ENCODE peak calls at places on chromosomes 1 and 21, in eight cellular contexts. I, R, Y, L, Z, N, A and P are unnamed samples.

GRCh38 chr21:16305686-16306085 is 575.9 kb downstream of the USP25 start:
- DNase-seq in R (no peak), Z (no peak), L (no peak), I (no peak), A (no peak), Y (no peak), N (peak), P (no peak)

GRCh38 chr1:210342986-210343780 is 14.5 kb downstream of the HHAT start:
- DNase-seq in Z (no peak), Y (no peak), I (no peak), L (no peak), R (no peak), A (peak), N (no peak), P (no peak)

GRCh38 chr1:1003618-1004419 is 3.9 kb upstream of the HES4 start:
- DNase-seq in Y (no peak), N (no peak), Z (no peak), R (peak), A (no peak), L (no peak), I (no peak), P (no peak)

GRCh38 chr1:98260839-98261238 is 340.0 kb upstream of the DPYD start:
- DNase-seq in N (no peak), I (no peak), L (no peak), Z (no peak), Y (no peak), R (no peak), A (no peak), P (no peak)

GRCh38 chr1:15959847-15960446 is 16.0 kb downstream of the ZBTB17 start:
- DNase-seq in A (no peak), Z (no peak), N (no peak), I (no peak), R (no peak), L (no peak), Y (no peak), P (no peak)

GRCh38 chr1:6511056-6511455 is 19.6 kb upstream of the PLEKHG5 start:
- DNase-seq in L (no peak), N (no peak), Z (no peak), A (no peak), I (no peak), Y (no peak), R (no peak), P (no peak)

GRCh38 chr1:25257176-25257575 is 9.9 kb upstream of the RSRP1 start:
- DNase-seq in I (no peak), Y (no peak), A (no peak), Z (no peak), R (no peak), L (no peak), N (peak), P (no peak)

GRCh38 chr1:234607091-234608025 is 2.6 kb downstream of the IRF2BP2 start:
- DNase-seq in I (no peak), A (no peak), Y (no peak), N (no peak), Z (no peak), R (peak), L (no peak), P (no peak)

GRCh38 chr1:193741228-193741627 is 554.8 kb upstream of the B3GALT2 start:
- DNase-seq in L (no peak), I (no peak), A (no peak), Z (no peak), Y (no peak), R (no peak), N (no peak), P (no peak)

GRCh38 chr1:169115891-169116585 is 9.5 kb downstream of the ATP1B1 start:
- DNase-seq in A (peak), L (no peak), Y (no peak), N (peak), R (peak), I (no peak), Z (no peak), P (no peak)

GRCh38 chr21:43937898-43938309 is 72.9 kb downstream of the AGPAT3 start:
- DNase-seq in Z (no peak), R (no peak), I (no peak), Y (no peak), A (peak), L (no peak), N (no peak), P (no peak)

GRCh38 chr1:181660621-181661020 is 177.3 kb downstream of the CACNA1E start:
- DNase-seq in Y (no peak), N (no peak), L (no peak), A (no peak), R (no peak), I (no peak), Z (no peak), P (no peak)

GRCh38 chr1:18639335-18640055 is 8.8 kb downstream of the PAX7 start:
- DNase-seq in Y (no peak), I (no peak), L (no peak), R (no peak), Z (no peak), N (no peak), A (no peak), P (no peak)

GRCh38 chr1:29426701-29427279 is 190.5 kb downstream of the PTPRU start:
- DNase-seq in A (no peak), I (no peak), N (no peak), Y (peak), R (no peak), L (no peak), Z (no peak), P (no peak)

GRCh38 chr1:112761714-112762480 is 46.8 kb upstream of the PPM1J start:
- DNase-seq in Y (no peak), N (no peak), L (no peak), Z (no peak), A (no peak), I (no peak), R (no peak), P (no peak)

GRCh38 chr1:172449585-172450523 is 6.0 kb upstream of the PIGC start:
- DNase-seq in Y (peak), I (no peak), L (no peak), R (peak), N (peak), Z (no peak), A (peak), P (no peak)

GRCh38 chr1:115006191-115006590 is 23.4 kb upstream of the TSHB start:
- DNase-seq in Z (no peak), L (no peak), Y (no peak), R (no peak), I (no peak), N (no peak), A (no peak), P (no peak)